ENCODE peak calls at places on chromosome 22, in four cellular contexts. F is HFFc6, B is GM20000, Y is AG04449. L is an unnamed sample.

GRCh38 chr22:29206372-29207230 is 905 bp downstream of the EMID1 start:
- DNase-seq in Y (no peak), B (no peak), F (no peak), L (no peak)

GRCh38 chr22:17888855-17889254 is 114.6 kb upstream of the BID start:
- DNase-seq in F (no peak), Y (no peak), B (no peak), L (no peak)

GRCh38 chr22:28817919-28818859 is 17.8 kb upstream of the XBP1 start:
- DNase-seq in B (no peak), Y (no peak), F (no peak), L (no peak)

GRCh38 chr22:17155941-17156340 is 3.1 kb downstream of the HDHD5 start:
- DNase-seq in Y (no peak), B (no peak), F (no peak), L (no peak)

GRCh38 chr22:22168190-22168940 is 76.2 kb upstream of the VPREB1 start:
- DNase-seq in B (peak; percentile 46), Y (no peak), F (peak; percentile 37), L (peak; percentile 60)

GRCh38 chr22:32475428-32476010 is 908 bp downstream of the FBXO7 start:
- DNase-seq in Y (no peak), F (peak; percentile 25), B (peak; percentile 29), L (peak; percentile 30)

GRCh38 chr22:38505595-38506117 is 455 bp downstream of the DDX17 start:
- DNase-seq in F (no peak), Y (no peak), B (peak; percentile 76), L (peak; percentile 72)

GRCh38 chr22:48536691-48537591 is 1290.7 kb downstream of the BRD1 start:
- DNase-seq in Y (no peak), B (no peak), F (no peak), L (no peak)

GRCh38 chr22:22070371-22070824 is 87.8 kb upstream of the TOP3B start:
- DNase-seq in F (no peak), Y (no peak), B (no peak), L (no peak)

GRCh38 chr22:28594784-28595324 is 84.8 kb downstream of the TTC28 start:
- DNase-seq in F (peak; percentile 73), B (peak; percentile 30), Y (peak; percentile 31), L (peak; percentile 41)

GRCh38 chr22:42114721-42115120 is 15.9 kb downstream of the CYP2D6 start:
- DNase-seq in Y (no peak), F (peak; percentile 3), B (no peak), L (no peak)
- TF ChIP-seq CTCF in Y (peak; percentile 10), F (peak; percentile 64), B (no peak), L (no peak)

GRCh38 chr22:50192056-50192824 is 6.5 kb downstream of the TRABD start:
- DNase-seq in F (peak; percentile 50), B (no peak), Y (no peak), L (no peak)

GRCh38 chr22:50189184-50189848 is 3.6 kb downstream of the TRABD start:
- DNase-seq in Y (no peak), B (no peak), F (no peak), L (no peak)

GRCh38 chr22:50189849-50190181 is 4.1 kb downstream of the TRABD start:
- DNase-seq in B (no peak), F (no peak), Y (no peak), L (no peak)

GRCh38 chr22:50191041-50191740 is 5.5 kb downstream of the TRABD start:
- DNase-seq in B (peak; percentile 86), Y (no peak), F (no peak), L (peak; percentile 82)

GRCh38 chr22:50190182-50190951 is 4.7 kb downstream of the TRABD start:
- DNase-seq in F (peak; percentile 44), B (peak; percentile 90), Y (no peak), L (peak; percentile 87)
- TF ChIP-seq CTCF in F (peak; percentile 69), B (peak; percentile 24), Y (peak; percentile 27), L (peak; percentile 49)

DNA sequence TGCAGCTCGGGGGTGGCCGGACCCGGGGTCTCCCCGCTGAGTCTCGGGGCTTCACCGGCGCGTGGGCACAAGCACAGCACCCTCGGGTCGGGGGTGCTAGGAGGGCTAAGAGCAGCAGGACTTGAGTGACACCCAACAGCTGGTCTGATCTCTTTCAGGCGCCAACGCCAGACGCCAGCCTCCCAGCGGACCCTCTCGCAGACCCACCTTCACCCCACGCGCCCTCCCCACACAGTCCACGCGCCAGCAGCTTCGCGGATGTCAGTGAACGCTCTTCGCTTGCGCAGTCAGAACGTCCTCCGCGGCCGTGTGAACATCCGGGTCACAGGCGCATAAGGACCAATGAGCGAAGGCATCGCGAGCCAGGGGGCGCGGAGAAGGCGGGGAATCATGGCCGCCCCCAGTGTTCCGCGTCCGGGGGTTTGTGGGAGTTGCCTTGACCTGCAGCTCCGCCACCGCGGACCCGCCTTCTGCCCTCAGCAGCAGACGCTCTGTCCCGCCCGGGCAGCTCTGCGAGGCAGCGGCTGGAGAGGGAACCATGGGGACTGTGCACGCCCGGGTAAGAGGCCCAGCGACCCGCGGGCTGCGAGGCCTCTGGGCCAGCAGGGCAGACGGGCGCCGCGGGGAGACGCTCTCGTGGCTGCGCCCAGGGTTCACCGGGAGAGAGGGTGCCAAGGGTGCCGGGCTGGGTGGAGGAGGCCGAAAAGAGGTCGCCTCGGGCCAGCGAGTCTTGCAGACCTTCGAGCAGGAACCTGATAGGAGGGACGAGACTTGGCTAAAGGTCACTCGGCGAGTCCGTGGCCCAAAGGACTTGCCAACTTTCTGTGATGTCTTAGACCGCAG is at the start of gene SAMM50:
- DNase-seq in Y (peak; percentile 37), F (peak; percentile 88), B (peak; percentile 94), L (peak; percentile 98)
- TF ChIP-seq CTCF in Y (no peak), F (peak; percentile 34), B (no peak), L (no peak)

DNA sequence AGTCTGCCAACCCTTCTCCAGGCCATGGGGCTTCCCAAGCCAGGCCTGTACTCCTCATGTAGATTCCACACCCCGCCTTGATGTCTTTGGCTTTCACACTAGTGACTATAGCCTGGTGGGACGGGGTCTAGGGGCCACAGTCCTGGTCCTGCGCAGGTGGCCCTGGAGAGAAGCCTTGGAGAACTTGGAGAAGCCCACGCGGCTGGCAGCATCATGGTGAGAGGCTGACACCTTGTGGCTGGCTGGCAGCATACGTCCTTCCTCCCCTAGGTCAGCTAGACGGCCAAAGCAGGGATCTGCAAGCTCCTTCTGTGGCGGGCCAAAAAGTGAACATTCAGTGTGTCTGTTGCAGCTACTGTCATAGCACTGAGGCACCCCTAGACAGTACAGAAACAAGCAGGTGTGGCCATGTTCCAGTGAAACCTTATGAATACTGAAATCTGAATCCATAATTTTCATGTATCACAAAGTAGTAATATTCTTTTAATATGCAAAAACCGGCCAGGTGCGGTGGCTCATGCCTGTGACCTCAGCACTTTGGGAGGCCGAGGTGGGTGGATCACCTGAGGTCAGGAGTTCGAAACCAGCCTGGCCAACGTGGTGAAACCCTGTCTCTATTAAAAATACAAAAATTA is 42.0 kb downstream of the FAM83F start:
- DNase-seq in Y (no peak), F (peak; percentile 61), B (peak; percentile 77), L (peak; percentile 78)
- TF ChIP-seq CTCF in Y (peak; percentile 90), F (peak; percentile 84), B (peak; percentile 68), L (peak; percentile 74)

DNA sequence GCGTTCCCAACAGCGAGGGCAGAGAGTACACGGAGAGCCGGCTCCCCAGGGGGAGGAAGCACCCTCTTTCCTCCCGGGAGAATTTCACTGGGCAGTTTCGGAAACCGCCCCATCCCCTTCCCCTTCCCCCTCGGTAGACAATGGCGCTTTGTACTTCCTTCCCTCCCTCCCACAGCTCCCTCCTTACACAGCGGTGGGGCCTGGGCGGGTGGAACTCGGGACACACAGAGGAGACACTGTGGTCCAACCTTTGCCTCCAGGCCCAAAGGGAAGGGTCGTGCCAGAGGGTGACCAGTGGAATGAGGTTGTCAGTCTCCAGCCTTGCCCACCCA is 4.3 kb downstream of the SMTN start:
- DNase-seq in B (no peak), F (no peak), Y (no peak), L (no peak)
- TF ChIP-seq CTCF in B (no peak), F (peak; percentile 38), Y (no peak), L (no peak)

GRCh38 chr22:30948930-30949342 is 19.6 kb downstream of the MORC2 start:
- DNase-seq in Y (peak; percentile 28), B (no peak), F (peak; percentile 26), L (no peak)

GRCh38 chr22:30947821-30948454 is 20.6 kb downstream of the MORC2 start:
- DNase-seq in F (peak; percentile 58), B (peak; percentile 23), Y (peak; percentile 16), L (peak; percentile 37)

GRCh38 chr22:30947163-30947820 is 21.3 kb downstream of the MORC2 start:
- DNase-seq in B (no peak), Y (no peak), F (no peak), L (no peak)

GRCh38 chr22:30946354-30946753 is 22.2 kb downstream of the MORC2 start:
- DNase-seq in F (no peak), B (no peak), Y (no peak), L (no peak)

GRCh38 chr22:30949934-30950660 is 18.5 kb downstream of the MORC2 start:
- DNase-seq in Y (no peak), B (no peak), F (no peak), L (no peak)
- TF ChIP-seq CTCF in Y (no peak), B (no peak), F (peak; percentile 12), L (no peak)

GRCh38 chr22:46417268-46417580 is 81.7 kb downstream of the TRMU start:
- DNase-seq in B (no peak), Y (no peak), F (no peak), L (no peak)

GRCh38 chr22:46417769-46418168 is 82.3 kb downstream of the TRMU start:
- DNase-seq in B (no peak), F (no peak), Y (no peak), L (no peak)

GRCh38 chr22:46414704-46415103 is 79.2 kb downstream of the TRMU start:
- DNase-seq in F (no peak), B (no peak), Y (no peak), L (peak; percentile 63)

GRCh38 chr22:46416537-46417267 is 81.2 kb downstream of the TRMU start:
- DNase-seq in F (no peak), Y (no peak), B (no peak), L (no peak)

GRCh38 chr22:46415816-46416536 is 80.5 kb downstream of the TRMU start:
- DNase-seq in Y (no peak), B (no peak), F (no peak), L (no peak)
- TF ChIP-seq CTCF in Y (no peak), B (no peak), F (no peak), L (no peak)

GRCh38 chr22:24937114-24937513 is 9.4 kb downstream of the LHFPL7 start:
- DNase-seq in B (no peak), F (peak; percentile 22), Y (no peak), L (no peak)
- TF ChIP-seq CTCF in B (no peak), F (peak; percentile 61), Y (no peak), L (no peak)

GRCh38 chr22:27174970-27175369 is 517.6 kb downstream of the MIAT start:
- DNase-seq in F (no peak), Y (no peak), B (no peak), L (no peak)
- TF ChIP-seq CTCF in F (no peak), Y (no peak), B (no peak), L (no peak)

L was measured in GM13976.